ENCODE peak calls at places on chromosomes 6 and 20, in nine cellular contexts. B is suprapubic skin; E is SJSA1; O is CD8-positive, alpha-beta memory T cell; J is heart right ventricle; S is tibial nerve; X is upper lobe of right lung; T is tibial artery; R is neural progenitor cell. Z is an unnamed sample. For H3K9me3, the result is how much of the 10 kb centered on the place peaks cover.

GRCh38 chr20:38286586-38287502 is 17.1 kb upstream of the BPI start:
- DNase-seq in R (no peak), O (no peak), T (no peak), X (no peak), E (no peak), S (no peak), B (no peak), J (peak), Z (no peak)

GRCh38 chr6:11808054-11808453 is 29.5 kb upstream of the ADTRP start:
- DNase-seq in J (no peak), E (no peak), B (no peak), X (no peak), T (no peak), R (no peak), O (no peak), S (no peak), Z (no peak)

GRCh38 chr6:140586426-140587061 is 1212.1 kb upstream of the CITED2 start:
- DNase-seq in R (no peak), X (no peak), T (no peak), O (no peak), J (no peak), B (no peak), S (no peak), E (no peak), Z (no peak)

GRCh38 chr20:51700809-51701285 is 67.3 kb downstream of the ATP9A start:
- DNase-seq in R (peak), E (no peak), J (no peak), S (peak), O (no peak), T (no peak), B (no peak), X (no peak), Z (no peak)

GRCh38 chr6:163356324-163356723 is 58.2 kb upstream of the QKI start:
- DNase-seq in X (peak), S (no peak), O (no peak), J (peak), E (peak), T (peak), B (no peak), R (peak), Z (no peak)

GRCh38 chr6:113664909-113665308 is 192.2 kb upstream of the MARCKS start:
- DNase-seq in S (no peak), J (no peak), B (no peak), X (no peak), O (no peak), T (no peak), E (no peak), R (no peak), Z (no peak)

GRCh38 chr6:54730767-54731665 is 115.6 kb upstream of the FAM83B start:
- DNase-seq in B (no peak), J (no peak), X (no peak), S (no peak), T (no peak), O (no peak), R (no peak), E (no peak), Z (no peak)

GRCh38 chr20:1907586-1907985 is 12.4 kb downstream of the SIRPA start:
- DNase-seq in O (no peak), X (no peak), S (no peak), B (no peak), R (no peak), J (no peak), T (no peak), E (no peak), Z (no peak)

GRCh38 chr6:28775405-28776129 is 148.2 kb downstream of the TRIM27 start:
- DNase-seq in R (peak), X (no peak), O (no peak), J (no peak), B (no peak), S (no peak), T (no peak), E (peak), Z (no peak)

GRCh38 chr6:25250878-25251277 is 28.3 kb upstream of the CARMIL1 start:
- DNase-seq in O (no peak), S (no peak), E (no peak), X (no peak), B (no peak), J (no peak), T (no peak), R (no peak), Z (no peak)

GRCh38 chr6:6008648-6009421 is 2.1 kb upstream of the NRN1 start:
- DNase-seq in O (no peak), R (peak), E (peak), S (peak), J (peak), B (no peak), X (peak), T (peak), Z (no peak)

GRCh38 chr20:59424976-59425375 is 124.6 kb downstream of the EDN3 start:
- DNase-seq in R (no peak), B (no peak), O (no peak), S (no peak), J (no peak), E (no peak), X (no peak), T (no peak), Z (no peak)

GRCh38 chr6:99604161-99605073 is 2.2 kb upstream of the PRDM13 start:
- DNase-seq in J (no peak), E (no peak), R (peak), T (no peak), O (no peak), B (no peak), X (no peak), S (no peak), Z (no peak)

GRCh38 chr6:116986819-116987218 is 109.8 kb downstream of the RFX6 start:
- DNase-seq in T (no peak), X (no peak), B (no peak), R (no peak), O (no peak), J (no peak), E (no peak), S (no peak), Z (no peak)

GRCh38 chr20:29325304-29325640 is 1932.2 kb upstream of the DEFB115 start:
- DNase-seq in B (no peak), X (no peak), S (no peak), T (no peak), E (no peak), R (no peak), O (no peak), J (no peak), Z (no peak)

GRCh38 chr20:29326376-29327070 is 1930.9 kb upstream of the DEFB115 start:
- DNase-seq in E (no peak), J (no peak), O (no peak), B (peak), S (no peak), R (no peak), X (no peak), T (no peak), Z (no peak)
- H3K9me3 ChIP-seq in E (under half), J (under half), O (under half), B (under half), S (under half), R (under half), X (under half), T (under half), Z (under half)

DNA sequence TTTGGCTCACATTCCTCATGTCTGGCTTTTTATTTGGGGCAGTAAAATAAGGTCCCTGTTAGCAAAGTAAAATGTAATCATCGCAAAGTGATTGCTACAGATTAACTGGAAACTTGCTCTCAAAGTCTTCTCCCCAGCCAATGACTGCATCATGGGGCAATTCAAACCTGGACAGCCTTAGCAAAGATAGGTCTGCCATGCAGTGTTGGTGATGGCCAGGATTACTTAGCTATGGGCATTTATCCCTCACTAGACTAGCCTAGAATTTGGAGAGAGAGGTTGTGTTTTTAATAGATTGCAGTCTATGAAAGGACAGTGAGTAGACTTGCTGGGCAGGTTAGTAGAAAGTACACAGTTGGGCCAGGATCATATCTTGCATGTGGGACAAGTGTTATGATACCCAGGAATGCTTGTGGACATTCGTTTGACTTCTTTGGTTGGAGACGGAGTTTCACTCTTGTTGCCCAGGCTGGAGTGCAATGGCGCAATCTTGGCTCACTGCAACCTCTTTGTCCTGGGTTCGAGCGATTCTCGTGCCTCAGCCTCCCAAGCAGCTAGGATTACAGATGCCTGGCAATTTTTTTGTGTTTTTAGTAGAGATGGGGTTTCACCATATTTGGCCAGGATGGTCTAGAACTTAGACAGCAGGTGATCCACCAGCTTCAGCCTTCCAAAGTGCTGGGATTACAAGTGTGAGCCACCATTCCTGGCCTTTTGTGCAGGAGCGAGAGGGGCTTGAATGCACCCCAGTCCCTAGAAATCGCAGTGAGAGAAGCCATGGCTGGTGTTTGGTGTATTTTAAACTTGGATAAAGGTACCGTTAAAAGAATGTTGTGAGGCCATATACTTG is 3.4 kb downstream of the RPS12 start:
- DNase-seq in B (no peak), S (no peak), X (no peak), R (no peak), E (no peak), T (no peak), J (no peak), O (no peak), Z (no peak)
- H3K4me3 ChIP-seq in B (no peak), S (no peak), X (no peak), R (no peak), E (no peak), T (no peak), J (no peak), O (no peak), Z (no peak)

DNA sequence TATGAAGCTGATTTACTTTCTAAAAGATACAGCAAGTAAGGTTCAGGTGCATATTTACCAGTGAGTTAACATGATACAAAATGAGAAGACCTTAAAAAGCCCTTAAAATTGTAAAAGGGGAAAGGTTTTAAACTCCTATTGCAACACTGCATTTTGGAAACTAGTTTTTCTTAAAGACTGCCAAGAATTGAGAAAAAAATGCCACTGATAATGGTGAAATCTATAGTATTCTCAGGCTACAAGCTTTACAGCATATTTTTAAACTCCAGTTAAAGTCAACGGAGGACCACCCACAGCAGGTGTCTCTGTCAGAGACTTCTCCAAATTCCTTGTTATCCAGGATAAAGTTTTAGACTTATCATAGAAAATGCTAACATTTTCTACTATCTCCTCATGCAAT is 53.6 kb downstream of the ELOVL5 start:
- DNase-seq in J (no peak), O (no peak), T (no peak), R (no peak), B (no peak), S (no peak), E (no peak), X (no peak), Z (no peak)
- H3K27ac ChIP-seq in J (no peak), O (no peak), T (no peak), R (no peak), B (no peak), S (no peak), E (no peak), X (no peak), Z (no peak)

GRCh38 chr6:159995405-159995804 is 26.5 kb downstream of the IGF2R start:
- DNase-seq in X (no peak), T (no peak), E (no peak), J (no peak), B (no peak), S (no peak), R (no peak), O (no peak), Z (no peak)

GRCh38 chr6:159989882-159990480 is 21.1 kb downstream of the IGF2R start:
- DNase-seq in O (no peak), S (no peak), T (no peak), B (no peak), J (no peak), E (no peak), X (no peak), R (no peak), Z (no peak)

GRCh38 chr6:159989471-159989870 is 20.6 kb downstream of the IGF2R start:
- DNase-seq in E (no peak), J (no peak), X (no peak), S (no peak), B (no peak), T (no peak), O (no peak), R (no peak), Z (no peak)

GRCh38 chr6:159988983-159989454 is 20.1 kb downstream of the IGF2R start:
- DNase-seq in T (no peak), B (no peak), S (no peak), O (no peak), X (no peak), E (no peak), J (no peak), R (no peak), Z (no peak)

DNA sequence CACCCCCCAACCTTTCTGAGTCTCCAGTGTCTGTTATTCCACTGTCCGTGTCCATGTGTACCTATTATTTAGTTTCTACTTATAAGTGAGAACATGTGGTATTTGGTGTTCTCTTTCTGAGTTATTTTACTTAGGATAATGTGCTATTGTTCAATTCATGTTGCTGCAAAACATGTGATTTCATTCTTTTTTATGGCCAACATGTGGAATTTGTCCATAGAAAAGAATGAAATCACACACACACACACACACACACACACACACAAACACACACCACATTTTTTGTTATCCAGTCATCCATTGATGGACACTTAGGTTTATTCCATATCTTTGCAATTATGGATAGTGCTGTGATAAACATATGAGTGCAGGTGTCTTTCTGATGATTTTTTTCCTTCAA is 23.5 kb downstream of the IGF2R start:
- DNase-seq in J (no peak), S (no peak), T (no peak), B (no peak), O (no peak), R (no peak), X (no peak), E (no peak), Z (no peak)
- H3K9me3 ChIP-seq in J (under half), S (under half), T (under half), B (under half), O (under half), R (under half), X (under half), E (under half), Z (under half)

DNA sequence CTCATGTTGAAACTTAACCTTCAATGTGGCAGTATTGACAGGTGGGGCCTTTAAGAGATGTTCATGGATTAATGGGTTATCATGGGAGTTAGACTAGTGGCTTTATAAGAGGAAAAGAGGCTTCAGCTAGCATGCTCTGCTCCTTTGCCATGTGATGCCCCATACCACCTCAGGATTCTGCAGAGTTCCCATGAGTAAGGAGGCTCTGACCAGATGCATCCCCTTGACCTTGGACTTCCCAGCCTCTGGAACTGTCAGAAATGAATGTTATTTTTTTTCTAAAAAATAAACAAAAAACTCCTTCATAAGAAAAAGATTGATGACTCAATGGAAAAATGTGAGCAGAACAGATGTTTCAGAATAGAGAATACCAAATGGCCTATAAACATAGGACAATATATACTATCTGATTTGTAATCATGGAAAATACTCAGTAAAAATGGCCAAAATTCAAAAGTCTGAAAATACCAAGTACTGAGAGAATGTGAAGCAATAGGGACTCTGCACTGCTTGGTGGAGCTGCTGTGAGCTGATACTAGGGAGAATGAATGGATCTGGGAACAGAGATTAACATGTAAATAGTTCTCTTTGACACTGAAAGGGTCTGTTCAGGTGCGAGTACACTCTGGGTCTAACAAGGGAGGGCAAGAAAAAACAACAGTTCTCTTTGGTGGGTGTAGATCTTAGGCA is 7.4 kb upstream of the TRIM39 start:
- DNase-seq in B (no peak), X (no peak), O (no peak), E (no peak), J (no peak), R (no peak), S (no peak), T (no peak), Z (no peak)
- H3K4me3 ChIP-seq in B (no peak), X (no peak), O (no peak), E (no peak), J (no peak), R (no peak), S (no peak), T (no peak), Z (no peak)

DNA sequence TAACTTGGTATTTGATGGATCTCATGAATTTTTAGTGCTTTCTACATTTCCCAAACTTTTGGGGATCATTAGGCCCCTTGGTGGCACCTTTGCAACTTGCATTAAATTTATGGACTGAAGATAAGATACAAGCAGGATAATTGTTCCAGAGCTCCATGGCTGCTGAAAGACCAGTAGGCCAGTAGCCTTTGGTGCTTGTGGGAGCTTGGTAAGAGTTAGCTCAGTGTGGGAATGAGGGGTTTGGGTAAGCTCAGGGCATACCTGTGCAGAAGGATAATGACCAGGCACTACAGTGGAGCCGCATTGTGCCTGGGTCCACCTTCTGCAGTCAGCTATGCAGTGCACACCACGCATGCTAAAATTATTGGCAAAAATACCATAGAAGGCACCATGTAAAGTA is 240.5 kb upstream of the SUPT3H start:
- DNase-seq in E (no peak), B (no peak), X (no peak), O (no peak), J (no peak), T (no peak), R (no peak), S (no peak), Z (no peak)
- H3K27ac ChIP-seq in E (no peak), B (no peak), X (no peak), O (no peak), J (no peak), T (no peak), R (no peak), S (no peak), Z (no peak)

GRCh38 chr6:124674042-124674441 is 288.2 kb upstream of the RNF217 start:
- DNase-seq in B (no peak), E (no peak), R (no peak), X (no peak), S (no peak), O (no peak), J (no peak), T (no peak), Z (no peak)
- H3K9me3 ChIP-seq in B (under half), E (under half), R (under half), X (under half), S (under half), O (under half), J (under half), T (under half), Z (under half)

GRCh38 chr6:149064026-149065017 is 253.2 kb upstream of the TAB2 start:
- DNase-seq in O (no peak), X (no peak), T (no peak), J (no peak), S (no peak), E (no peak), R (no peak), B (no peak), Z (no peak)

GRCh38 chr6:149063443-149063842 is 254.1 kb upstream of the TAB2 start:
- DNase-seq in B (no peak), R (no peak), S (no peak), T (no peak), J (no peak), X (no peak), O (no peak), E (no peak), Z (no peak)

GRCh38 chr6:149062653-149063348 is 254.7 kb upstream of the TAB2 start:
- DNase-seq in O (no peak), S (no peak), J (peak), T (no peak), X (no peak), B (no peak), E (no peak), R (no peak), Z (no peak)

GRCh38 chr6:149061933-149062332 is 255.6 kb upstream of the TAB2 start:
- DNase-seq in T (no peak), B (no peak), S (no peak), O (no peak), X (no peak), R (no peak), E (no peak), J (no peak), Z (no peak)

GRCh38 chr6:149065658-149066556 is 251.6 kb upstream of the TAB2 start:
- DNase-seq in X (no peak), O (no peak), J (peak), R (no peak), E (no peak), T (no peak), S (peak), B (no peak), Z (no peak)
- H3K4me3 ChIP-seq in X (no peak), O (peak), J (no peak), R (no peak), E (no peak), T (no peak), S (no peak), B (no peak), Z (peak)

DNA sequence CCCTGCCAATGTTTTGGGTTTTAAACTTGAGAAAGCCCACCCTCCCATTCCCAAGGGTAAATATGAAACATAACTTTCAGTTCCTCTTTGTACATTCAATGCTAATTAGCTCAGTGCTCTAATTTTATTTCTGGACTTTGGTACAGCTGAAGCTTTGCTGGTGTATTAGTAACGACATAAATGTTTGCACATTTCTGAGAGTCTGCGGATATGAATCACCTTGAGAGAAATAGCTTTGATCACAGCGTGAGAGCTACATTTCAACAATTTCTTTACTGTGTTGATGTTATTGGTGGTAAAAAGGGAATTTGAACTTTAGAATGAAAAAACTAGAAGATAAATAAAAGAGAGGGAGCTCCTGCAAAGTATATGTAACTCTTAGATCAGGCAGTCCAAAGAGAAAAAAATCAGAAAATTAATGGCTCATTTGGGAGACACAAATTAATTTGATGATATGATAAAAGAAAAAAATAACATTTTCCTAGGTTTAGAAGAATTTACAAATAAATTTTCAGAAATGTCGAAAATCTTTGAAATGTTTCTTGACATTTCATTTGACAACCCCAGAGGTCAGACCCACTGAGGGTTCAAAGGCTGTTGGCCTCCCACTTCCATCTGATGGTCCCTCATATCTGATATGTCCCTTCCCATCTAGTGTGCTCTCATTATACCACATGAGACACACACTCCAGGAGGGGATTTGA is 38.5 kb upstream of the CAP2 start:
- DNase-seq in S (no peak), J (no peak), E (no peak), B (no peak), X (no peak), O (no peak), R (no peak), T (no peak), Z (no peak)
- H3K27ac ChIP-seq in S (no peak), J (no peak), E (peak), B (no peak), X (no peak), O (no peak), R (no peak), T (no peak), Z (no peak)